ENCODE peak calls at places on chromosomes 7 and 10, in six cellular contexts. Z, P, E, N, R and U are unnamed samples.
A peak's percentile ranks its signal among the peaks of the same experiment; 100 is the strongest.

GRCh38 chr10:14926722-14927416 is 27.0 kb downstream of the DCLRE1C start:
- DNase-seq in R (no peak), N (no peak), E (no peak), Z (no peak), P (no peak), U (no peak)

GRCh38 chr10:83218205-83218604 is 921.1 kb upstream of the GHITM start:
- DNase-seq in P (no peak), N (no peak), Z (no peak), E (no peak), R (no peak), U (no peak)

GRCh38 chr10:78634389-78634815 is 434.4 kb upstream of the ZMIZ1 start:
- DNase-seq in E (no peak), Z (no peak), P (peak; percentile 68), R (no peak), N (no peak), U (peak; percentile 63)

GRCh38 chr7:24073651-24074420 is 210.2 kb upstream of the NPY start:
- DNase-seq in Z (no peak), R (no peak), E (no peak), P (no peak), N (no peak), U (no peak)

GRCh38 chr7:121273467-121274167 is 55.2 kb upstream of the WNT16 start:
- DNase-seq in E (no peak), N (no peak), P (no peak), R (no peak), Z (no peak), U (no peak)

GRCh38 chr7:123865517-123866117 is 20.6 kb downstream of the HYAL4 start:
- DNase-seq in R (peak; percentile 55), P (peak; percentile 60), N (no peak), E (peak; percentile 25), Z (no peak), U (peak; percentile 46)

GRCh38 chr10:3882855-3883254 is 97.8 kb upstream of the KLF6 start:
- DNase-seq in Z (no peak), E (no peak), R (no peak), N (no peak), P (no peak), U (no peak)

GRCh38 chr7:129949292-129950133 is 3.2 kb downstream of the UBE2H start:
- DNase-seq in P (peak; percentile 78), E (no peak), R (peak; percentile 15), Z (no peak), N (no peak), U (peak; percentile 62)

GRCh38 chr10:30736685-30737232 is 107.2 kb upstream of the LYZL2 start:
- DNase-seq in Z (no peak), N (no peak), R (no peak), P (peak; percentile 100), E (no peak), U (no peak)

GRCh38 chr10:123309740-123310139 is 155.5 kb downstream of the BUB3 start:
- DNase-seq in Z (no peak), N (no peak), R (no peak), E (no peak), P (no peak), U (no peak)

GRCh38 chr7:76326646-76327233 is 24.3 kb downstream of the HSPB1 start:
- DNase-seq in N (no peak), E (no peak), Z (no peak), P (no peak), R (no peak), U (no peak)

GRCh38 chr10:69629897-69630650 is at the start of gene FAM241B:
- DNase-seq in P (no peak), R (peak; percentile 78), E (peak; percentile 66), N (no peak), Z (peak; percentile 57), U (peak; percentile 70)

GRCh38 chr7:25967278-25968204 is 184.5 kb upstream of the NFE2L3 start:
- DNase-seq in P (no peak), R (no peak), Z (no peak), N (no peak), E (no peak), U (no peak)

GRCh38 chr10:78772986-78773530 is 295.7 kb upstream of the ZMIZ1 start:
- DNase-seq in P (no peak), E (no peak), Z (no peak), R (no peak), N (no peak), U (no peak)

GRCh38 chr10:71476249-71477011 is 79.7 kb downstream of the CDH23 start:
- DNase-seq in N (no peak), R (no peak), Z (no peak), E (no peak), P (no peak), U (peak; percentile 19)

GRCh38 chr7:157234271-157234670 is 95.5 kb downstream of the UBE3C start:
- DNase-seq in E (no peak), R (no peak), N (no peak), P (no peak), Z (no peak), U (no peak)

GRCh38 chr7:46145412-46145811 is 224.3 kb upstream of the IGFBP3 start:
- DNase-seq in N (no peak), E (no peak), P (peak; percentile 94), R (no peak), Z (no peak), U (no peak)

GRCh38 chr7:132298782-132299181 is 277.5 kb downstream of the PLXNA4 start:
- DNase-seq in R (no peak), Z (no peak), E (no peak), P (peak; percentile 86), N (no peak), U (no peak)

GRCh38 chr7:6271091-6271658 is 1.2 kb downstream of the CYTH3 start:
- DNase-seq in N (peak; percentile 43), P (peak; percentile 75), E (peak; percentile 27), R (peak; percentile 34), Z (peak; percentile 11), U (peak; percentile 49)

GRCh38 chr7:94301024-94301588 is 93.6 kb upstream of the COL1A2 start:
- DNase-seq in Z (no peak), N (peak; percentile 44), R (no peak), E (no peak), P (peak; percentile 98), U (peak; percentile 90)

GRCh38 chr10:36324831-36325230 is 682.7 kb upstream of the FZD8 start:
- DNase-seq in N (no peak), P (no peak), R (no peak), Z (no peak), E (no peak), U (no peak)

GRCh38 chr10:54983255-54983654 is 182.2 kb upstream of the PCDH15 start:
- DNase-seq in E (no peak), N (no peak), Z (no peak), R (no peak), P (no peak), U (no peak)

GRCh38 chr10:67883710-67884312 is 645 bp upstream of the SIRT1 start:
- DNase-seq in N (no peak), P (no peak), R (no peak), E (no peak), Z (no peak), U (no peak)

GRCh38 chr10:30070001-30070759 is 10.8 kb upstream of the JCAD start:
- DNase-seq in R (no peak), N (no peak), E (no peak), Z (no peak), P (peak; percentile 60), U (peak; percentile 56)

GRCh38 chr10:91759581-91759986 is 38.6 kb upstream of the TNKS2 start:
- DNase-seq in Z (no peak), E (no peak), R (no peak), N (no peak), P (peak; percentile 51), U (no peak)

GRCh38 chr10:86291616-86292340 is 74.8 kb downstream of the GRID1 start:
- DNase-seq in N (no peak), R (no peak), P (no peak), E (no peak), Z (no peak), U (no peak)

GRCh38 chr7:2523461-2523905 is 3.9 kb downstream of the LFNG start:
- DNase-seq in R (no peak), P (no peak), Z (no peak), E (no peak), N (no peak), U (no peak)

GRCh38 chr7:100483728-100484635 is at the start of gene NYAP1:
- DNase-seq in P (no peak), N (no peak), E (no peak), R (no peak), Z (no peak), U (peak; percentile 61)

GRCh38 chr10:93138113-93138870 is 64.6 kb downstream of the CYP26A1 start:
- DNase-seq in R (no peak), P (no peak), E (no peak), Z (no peak), N (no peak), U (no peak)

GRCh38 chr10:11687357-11687771 is 54.8 kb upstream of the ECHDC3 start:
- DNase-seq in Z (no peak), R (no peak), E (no peak), N (no peak), P (peak; percentile 40), U (peak; percentile 33)

GRCh38 chr10:819326-819725 is 112.2 kb downstream of the LARP4B start:
- DNase-seq in Z (no peak), E (no peak), R (no peak), P (no peak), N (no peak), U (peak; percentile 36)

GRCh38 chr10:24318517-24318916 is 109.6 kb downstream of the KIAA1217 start:
- DNase-seq in N (no peak), R (no peak), P (no peak), E (no peak), Z (no peak), U (no peak)

GRCh38 chr7:11607676-11608075 is 224.3 kb downstream of the THSD7A start:
- DNase-seq in R (no peak), N (no peak), Z (no peak), E (no peak), P (no peak), U (no peak)

GRCh38 chr10:72039377-72039776 is 49.0 kb downstream of the SPOCK2 start:
- DNase-seq in R (no peak), N (no peak), Z (no peak), P (no peak), E (no peak), U (no peak)

GRCh38 chr10:63504145-63504881 is 16.9 kb upstream of the REEP3 start:
- DNase-seq in P (no peak), Z (no peak), E (no peak), R (no peak), N (no peak), U (no peak)

GRCh38 chr10:13206546-13207443 is 27.4 kb downstream of the UCMA start:
- DNase-seq in P (peak; percentile 29), N (no peak), R (peak; percentile 2), E (no peak), Z (no peak), U (peak; percentile 25)

GRCh38 chr10:132291826-132292225 is 15.9 kb downstream of the STK32C start:
- DNase-seq in Z (no peak), E (no peak), R (no peak), P (no peak), N (no peak), U (no peak)

GRCh38 chr7:29078286-29078685 is 68.1 kb downstream of the CPVL start:
- DNase-seq in E (no peak), R (no peak), Z (no peak), N (no peak), P (no peak), U (no peak)

GRCh38 chr10:525565-526315 is 163.7 kb downstream of the DIP2C start:
- DNase-seq in P (no peak), R (no peak), Z (no peak), N (no peak), E (no peak), U (peak; percentile 69)